ENCODE peak calls at places on chromosomes 4 and X, in seven cellular contexts. Q is mucosa of descending colon, S is left lung, Y is HFFc6, R is omental fat pad, E is tibial artery, N is upper lobe of right lung. F is an unnamed sample.

GRCh38 chr4:82275431-82276423 is 98.1 kb downstream of the HNRNPD start:
- DNase-seq in Y (no peak), E (no peak), Q (no peak), R (no peak), N (no peak), S (no peak), F (no peak)

GRCh38 chr4:144591401-144591800 is 54.6 kb upstream of the HHIP start:
- DNase-seq in Q (peak), E (no peak), S (peak), Y (peak), N (no peak), R (no peak), F (no peak)

GRCh38 chr4:118280501-118281218 is 72.1 kb downstream of the PRSS12 start:
- DNase-seq in N (no peak), R (no peak), E (no peak), Y (peak), Q (peak), S (peak), F (peak)

GRCh38 chr4:169956441-169956840 is 69.8 kb downstream of the MFAP3L start:
- DNase-seq in N (no peak), S (no peak), E (no peak), Y (peak), R (no peak), Q (no peak), F (no peak)

GRCh38 chr4:3387943-3388348 is 53.8 kb upstream of the HGFAC start:
- DNase-seq in E (peak), Q (peak), N (peak), Y (peak), S (peak), R (peak), F (peak)

GRCh38 chr4:99763635-99764101 is 53.0 kb upstream of the DAPP1 start:
- DNase-seq in N (no peak), R (no peak), Q (no peak), Y (peak), E (no peak), S (peak), F (no peak)

GRCh38 chr4:94339779-94340178 is 2.9 kb downstream of the HPGDS start:
- DNase-seq in N (peak), Y (no peak), Q (no peak), E (no peak), S (peak), R (no peak), F (no peak)

GRCh38 chr4:25879991-25880641 is 17.3 kb upstream of the SEL1L3 start:
- DNase-seq in E (no peak), Q (no peak), Y (no peak), S (no peak), N (no peak), R (no peak), F (no peak)

GRCh38 chrX:112834016-112834855 is 6.4 kb downstream of the AMOT start:
- DNase-seq in Y (peak), R (no peak), S (no peak), E (no peak), N (no peak), Q (no peak), F (no peak)

GRCh38 chr4:37742149-37742548 is 56.0 kb upstream of the RELL1 start:
- DNase-seq in E (no peak), N (no peak), R (no peak), Y (no peak), Q (no peak), S (no peak), F (no peak)

GRCh38 chr4:28772066-28772465 is 1911.4 kb downstream of the STIM2 start:
- DNase-seq in Y (peak), R (no peak), N (no peak), S (no peak), E (no peak), Q (no peak), F (no peak)

GRCh38 chrX:123731258-123731986 is 1.4 kb downstream of the THOC2 start:
- DNase-seq in S (peak), Q (peak), R (no peak), N (peak), E (no peak), Y (no peak), F (no peak)

GRCh38 chr4:151460434-151460833 is 51.5 kb downstream of the FHIP1A start:
- DNase-seq in Q (no peak), E (no peak), S (no peak), Y (no peak), R (no peak), N (no peak), F (no peak)

GRCh38 chrX:50903387-50904027 is 7.0 kb upstream of the BMP15 start:
- DNase-seq in Y (no peak), R (no peak), Q (peak), E (no peak), S (no peak), N (no peak), F (no peak)

GRCh38 chr4:177265729-177266128 is 43.9 kb upstream of the NEIL3 start:
- DNase-seq in S (no peak), E (no peak), Q (peak), Y (no peak), N (no peak), R (no peak), F (no peak)

DNA sequence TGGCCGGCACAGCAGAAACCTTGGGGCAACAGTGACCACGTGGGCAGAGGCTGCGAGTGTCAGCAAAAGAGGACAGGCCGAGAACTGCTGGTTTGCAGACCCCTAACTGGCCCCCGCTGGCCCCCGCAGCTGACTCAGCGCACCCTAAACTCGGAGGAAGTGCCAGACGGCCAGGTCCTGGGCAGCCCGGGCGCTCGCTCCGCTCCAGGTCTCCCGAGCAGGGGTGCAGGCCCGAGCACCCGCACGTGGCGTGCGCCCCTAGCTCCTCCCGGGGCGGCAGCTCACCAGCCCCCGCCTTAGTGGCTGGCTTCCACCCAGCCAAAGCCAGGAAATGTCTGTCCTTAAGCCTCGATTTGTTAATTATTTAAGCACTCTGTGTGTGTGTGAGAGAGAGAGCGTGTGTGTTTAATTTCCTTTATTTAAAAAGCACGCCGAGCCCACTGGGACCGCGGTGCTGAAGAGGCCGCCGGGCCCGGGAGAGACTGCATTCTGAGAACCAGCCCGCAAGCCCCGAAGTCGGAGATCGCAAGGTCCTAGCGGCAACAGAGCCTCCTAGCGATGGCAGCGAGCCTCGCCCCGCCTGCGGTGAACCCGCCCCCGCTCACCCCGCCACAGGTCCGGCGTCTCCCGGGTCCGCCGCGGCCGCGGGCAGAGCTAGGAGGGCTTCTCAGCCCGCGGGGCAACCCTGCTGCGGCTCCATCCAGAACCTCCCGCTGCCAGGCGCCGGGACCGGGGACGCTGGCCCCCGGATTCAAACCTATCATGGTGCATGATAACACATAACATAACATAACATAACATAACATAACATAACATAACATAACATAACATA is 45.9 kb upstream of the CDKN2AIP start:
- DNase-seq in Q (peak), Y (peak), R (peak), N (peak), S (peak), E (peak), F (peak)
- TF ChIP-seq CTCF in Q (peak), Y (peak), R (no peak), N (peak), S (peak), E (peak), F (peak)

DNA sequence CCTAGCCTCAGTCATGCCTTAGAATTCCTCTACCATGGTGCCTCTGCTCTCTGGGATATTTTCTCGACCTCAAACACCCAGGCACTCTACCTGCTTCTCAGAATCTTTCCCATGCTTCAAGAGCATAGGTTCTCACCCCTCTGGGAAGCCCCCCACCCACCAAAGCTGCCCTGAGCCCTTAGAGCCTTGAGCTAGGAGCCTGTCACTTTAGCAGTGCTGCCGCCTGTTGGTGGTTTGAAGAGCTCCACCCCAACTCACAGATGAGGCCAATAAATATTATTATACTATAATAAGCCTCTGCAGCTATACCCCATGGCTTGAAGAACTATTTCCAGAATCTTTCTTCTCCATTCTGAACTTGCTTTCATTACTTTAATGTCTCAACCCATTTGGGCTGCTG is 109.7 kb downstream of the RTL5 start:
- DNase-seq in E (no peak), N (no peak), S (no peak), R (no peak), Y (no peak), Q (no peak), F (no peak)
- TF ChIP-seq CTCF in E (peak), N (peak), S (peak), R (no peak), Y (peak), Q (no peak), F (peak)

DNA sequence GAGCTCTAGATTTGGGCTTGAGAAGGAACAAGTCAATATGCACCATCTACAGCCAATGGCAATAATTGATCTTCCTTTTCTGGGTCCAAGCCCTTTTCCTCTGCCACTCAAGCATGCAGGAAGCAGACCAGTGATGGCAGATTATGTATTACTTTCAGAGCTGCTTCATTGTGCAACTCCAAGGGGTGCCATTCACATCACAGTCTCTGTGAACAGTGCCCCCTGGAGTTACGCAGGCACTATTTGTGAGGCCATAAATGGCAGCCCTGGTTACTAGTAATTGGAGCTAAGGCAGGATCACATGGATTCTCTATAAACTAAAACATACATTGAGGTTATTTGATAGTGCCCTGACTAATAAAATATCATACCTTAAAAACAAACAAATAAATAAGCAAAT is 313.4 kb upstream of the SLC7A11 start:
- DNase-seq in Q (no peak), R (no peak), E (no peak), N (no peak), Y (peak), S (no peak), F (no peak)
- TF ChIP-seq CTCF in Q (no peak), R (no peak), E (no peak), N (no peak), Y (peak), S (no peak), F (no peak)

GRCh38 chrX:154804957-154805695 is at the start of gene MPP1:
- DNase-seq in R (no peak), E (peak), Y (peak), Q (peak), N (peak), S (peak), F (peak)
- TF ChIP-seq CTCF in R (no peak), E (no peak), Y (no peak), Q (no peak), N (no peak), S (no peak), F (no peak)